ENCODE peak calls at places on chromosomes 7 and 10, in ten cellular contexts. V is pancreas, S is tibial artery, N is astrocyte, Q is HCT116, X is right lobe of liver, R is ovary, W is Peyer's patch, P is spleen, D is IMR-90. G is an unnamed sample.
A peak's percentile ranks its signal among the peaks of the same experiment; 100 is the strongest.

GRCh38 chr10:78451592-78451991 is 417.9 kb downstream of the RPS24 start:
- DNase-seq in V (no peak), S (peak; percentile 54), N (no peak), Q (no peak), X (no peak), R (peak; percentile 72), W (no peak), P (peak; percentile 59), D (peak; percentile 16), G (peak; percentile 91)

GRCh38 chr10:78507761-78508160 is 474.1 kb downstream of the RPS24 start:
- DNase-seq in V (no peak), S (no peak), N (no peak), Q (no peak), X (no peak), R (no peak), W (no peak), P (no peak), D (no peak), G (peak; percentile 74)

GRCh38 chr10:79019961-79020491 is 48.7 kb upstream of the ZMIZ1 start:
- DNase-seq in V (no peak), S (peak; percentile 70), N (no peak), Q (no peak), X (peak; percentile 63), R (peak; percentile 86), W (peak; percentile 37), P (peak; percentile 30), D (peak; percentile 23), G (no peak)

GRCh38 chr10:98431016-98431415 is 15.7 kb downstream of the HPS1 start:
- DNase-seq in V (no peak), S (no peak), N (no peak), Q (no peak), X (no peak), R (no peak), W (no peak), P (no peak), D (no peak), G (no peak)

GRCh38 chr7:12434012-12434642 is 30.5 kb upstream of the VWDE start:
- DNase-seq in V (no peak), S (no peak), N (no peak), Q (no peak), X (no peak), R (no peak), W (no peak), P (no peak), D (no peak), G (no peak)

GRCh38 chr10:12444981-12445700 is 95.8 kb downstream of the CAMK1D start:
- DNase-seq in V (no peak), S (no peak), N (no peak), Q (no peak), X (no peak), R (no peak), W (no peak), P (no peak), D (no peak), G (no peak)

GRCh38 chr10:58590152-58590551 is 77.5 kb downstream of the BICC1 start:
- DNase-seq in V (no peak), S (no peak), N (peak; percentile 99), Q (no peak), X (no peak), R (peak; percentile 80), W (no peak), P (no peak), D (peak; percentile 99), G (no peak)

GRCh38 chr7:47610506-47611044 is 28.7 kb upstream of the TNS3 start:
- DNase-seq in V (peak; percentile 20), S (no peak), N (peak; percentile 56), Q (no peak), X (peak; percentile 55), R (no peak), W (no peak), P (no peak), D (peak; percentile 94), G (no peak)

GRCh38 chr10:132631348-132631735 is 93.8 kb downstream of the INPP5A start:
- DNase-seq in V (peak; percentile 42), S (peak; percentile 96), N (peak; percentile 16), Q (no peak), X (no peak), R (peak; percentile 81), W (no peak), P (peak; percentile 72), D (no peak), G (no peak)

GRCh38 chr7:98548370-98548769 is 68.7 kb upstream of the NPTX2 start:
- DNase-seq in V (no peak), S (no peak), N (no peak), Q (no peak), X (no peak), R (no peak), W (no peak), P (no peak), D (no peak), G (no peak)

GRCh38 chr10:79375321-79376077 is 28.2 kb downstream of the PPIF start:
- DNase-seq in V (no peak), S (peak; percentile 61), N (peak; percentile 55), Q (no peak), X (no peak), R (no peak), W (no peak), P (no peak), D (peak; percentile 59), G (peak; percentile 6)

GRCh38 chr7:126524967-126525366 is 727.8 kb downstream of the GRM8 start:
- DNase-seq in V (no peak), S (no peak), N (no peak), Q (no peak), X (no peak), R (no peak), W (no peak), P (no peak), D (no peak), G (no peak)

GRCh38 chr7:80488406-80488805 is 23.5 kb downstream of the GNAT3 start:
- DNase-seq in V (no peak), S (no peak), N (no peak), Q (no peak), X (no peak), R (no peak), W (no peak), P (no peak), D (peak; percentile 48), G (no peak)

GRCh38 chr10:62636825-62637248 is 167.7 kb upstream of the ADO start:
- DNase-seq in V (no peak), S (no peak), N (no peak), Q (no peak), X (no peak), R (no peak), W (no peak), P (no peak), D (peak; percentile 11), G (no peak)
- H3K4me3 ChIP-seq in V (no peak overlapping the region), S (peak overlapping the region; percentile 32), N (no peak overlapping the region), Q (no peak overlapping the region), X (no peak overlapping the region), R (no peak overlapping the region), W (no peak overlapping the region), P (peak overlapping the region; percentile 18), D (peak overlapping the region; percentile 50), G (no peak overlapping the region)

DNA sequence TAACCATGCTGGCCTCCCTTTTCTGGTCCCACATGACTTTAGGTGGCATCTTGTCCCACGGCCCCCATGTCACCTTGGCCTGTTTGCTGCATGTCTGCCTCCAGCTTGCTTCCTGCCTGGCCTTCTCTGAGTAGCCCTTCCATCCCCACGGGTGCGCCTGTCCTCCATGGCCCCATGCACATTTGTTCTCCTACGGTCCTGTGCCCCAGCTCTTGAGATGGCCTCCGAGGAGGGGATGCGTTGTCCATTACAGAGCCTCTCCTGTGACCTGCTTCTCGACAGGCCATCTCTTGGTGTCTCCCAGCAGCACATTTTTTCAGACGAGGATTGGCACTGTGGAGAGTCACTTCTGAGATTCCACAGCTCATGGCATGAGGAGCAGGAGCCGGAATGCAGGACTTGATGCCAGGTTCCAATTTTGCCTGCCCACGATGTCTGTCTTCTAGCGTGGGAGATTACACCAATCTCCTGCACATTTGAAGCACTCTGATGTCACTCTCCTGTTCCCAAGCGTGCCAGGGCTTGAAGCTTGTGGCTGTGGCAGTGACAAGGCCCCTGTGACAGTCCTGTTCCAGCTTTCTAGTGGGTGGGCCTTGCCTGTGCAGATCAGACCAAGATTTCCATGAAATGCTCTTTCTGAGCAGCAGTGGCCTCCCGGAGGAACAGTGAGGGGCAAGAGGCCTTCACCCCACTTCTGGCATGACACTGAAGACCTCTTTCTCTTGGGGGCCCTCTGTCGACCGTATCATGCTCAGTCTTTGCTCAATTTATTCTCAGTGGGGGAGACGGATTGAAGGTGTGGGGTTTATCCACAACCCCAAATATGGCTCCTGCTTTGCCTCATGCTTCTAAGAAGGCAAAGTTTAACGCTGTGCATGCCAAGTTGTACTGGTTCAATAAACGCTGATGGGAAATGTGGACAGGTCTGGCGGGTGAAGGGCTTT is 13.4 kb downstream of the WDFY4 start:
- DNase-seq in V (no peak), S (no peak), N (no peak), Q (no peak), X (no peak), R (no peak), W (no peak), P (no peak), D (no peak), G (no peak)
- TF ChIP-seq CTCF in V (no peak), S (no peak), N (no peak), Q (no peak), X (no peak), R (no peak), W (no peak), P (no peak), D (no peak), G (no peak)

GRCh38 chr10:606767-607544 is 82.5 kb downstream of the DIP2C start:
- DNase-seq in V (no peak), S (peak; percentile 53), N (peak; percentile 79), Q (no peak), X (no peak), R (no peak), W (peak; percentile 14), P (peak; percentile 64), D (peak; percentile 89), G (no peak)
- H3K27ac ChIP-seq in V (no peak overlapping the region), S (peak overlapping the region; percentile 15), N (peak overlapping the region; percentile 81), Q (no peak overlapping the region), X (no peak overlapping the region), R (no peak overlapping the region), W (no peak overlapping the region), P (no peak overlapping the region), D (peak overlapping the region; percentile 22), G (no peak overlapping the region)

DNA sequence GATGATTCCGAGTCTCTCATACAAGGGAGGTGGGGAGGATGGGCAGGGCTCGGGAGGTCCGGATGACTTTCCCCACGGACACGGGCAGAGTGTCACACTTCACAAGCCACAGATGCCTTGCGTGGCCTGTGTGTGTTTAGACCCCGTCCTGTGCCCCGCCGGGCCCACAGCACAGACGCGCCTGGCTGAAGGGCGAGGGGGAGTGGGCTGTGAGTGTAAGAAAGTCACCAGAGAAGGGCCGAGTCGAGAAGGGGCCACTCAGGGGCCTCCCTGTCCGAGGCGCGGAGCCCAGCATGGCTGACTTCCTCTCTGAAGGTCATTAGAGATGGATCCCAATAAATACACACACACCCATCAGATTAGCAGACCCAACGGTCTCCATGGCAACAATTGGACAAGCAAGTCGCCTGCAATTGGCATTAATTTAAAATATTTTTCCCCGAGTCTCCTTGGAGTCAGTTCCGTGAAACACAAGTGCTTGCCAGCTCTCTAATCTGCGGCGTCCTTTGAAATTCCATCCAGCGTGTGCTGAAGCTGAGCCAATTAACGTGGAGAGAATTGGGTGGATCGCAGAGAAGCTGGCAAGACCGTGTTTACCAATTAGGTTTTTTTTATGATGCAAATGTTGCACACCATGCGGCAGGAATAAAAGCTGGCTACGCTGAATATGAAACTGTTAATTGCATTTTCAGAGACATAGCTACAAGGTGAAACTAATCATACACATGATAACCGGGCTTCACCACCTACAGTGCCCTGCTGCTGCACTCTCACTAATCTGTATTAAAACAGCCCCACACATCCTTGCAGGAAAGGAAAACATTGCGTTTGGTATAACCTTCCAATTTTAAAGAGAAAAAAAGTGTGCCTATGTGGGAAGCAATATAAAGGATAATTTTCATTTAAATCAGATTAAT is 571.2 kb downstream of the PTPRN2 start:
- DNase-seq in V (peak; percentile 34), S (peak; percentile 61), N (no peak), Q (no peak), X (no peak), R (no peak), W (peak; percentile 45), P (peak; percentile 56), D (no peak), G (no peak)
- H3K4me3 ChIP-seq in V (no peak overlapping the region), S (peak overlapping the region; percentile 31), N (no peak overlapping the region), Q (no peak overlapping the region), X (no peak overlapping the region), R (no peak overlapping the region), W (no peak overlapping the region), P (no peak overlapping the region), D (no peak overlapping the region), G (no peak overlapping the region)